ENCODE peak calls at places on chromosome 16, in four cellular contexts. M, O, I and B are unnamed samples.
A peak's percentile ranks its signal among the peaks of the same experiment; 100 is the strongest.

GRCh38 chr16:51157698-51158097 is 6.6 kb upstream of the SALL1 start:
- DNase-seq in O (no peak), I (no peak), M (no peak), B (no peak)

GRCh38 chr16:9901-10665 is 43.3 kb downstream of the POLR3K start:
- DNase-seq in I (no peak), O (no peak), M (no peak), B (peak; percentile 58)

GRCh38 chr16:14569213-14569612 is 60.8 kb downstream of the PARN start:
- DNase-seq in M (no peak), O (no peak), I (no peak), B (peak; percentile 67)

GRCh38 chr16:15879255-15879804 is 9.1 kb downstream of the CEP20 start:
- DNase-seq in I (peak; percentile 82), O (no peak), M (no peak), B (no peak)

GRCh38 chr16:11835891-11836652 is 15.3 kb downstream of the RSL1D1 start:
- DNase-seq in M (no peak), I (peak; percentile 71), O (peak; percentile 70), B (no peak)

GRCh38 chr16:65034915-65035314 is 86.9 kb downstream of the CDH11 start:
- DNase-seq in I (no peak), M (no peak), O (no peak), B (no peak)

GRCh38 chr16:13909872-13910303 is 10.1 kb upstream of the ERCC4 start:
- DNase-seq in M (peak; percentile 60), I (peak; percentile 98), O (peak; percentile 89), B (no peak)

GRCh38 chr16:66862023-66862520 is 17.9 kb downstream of the CA7 start:
- DNase-seq in I (no peak), O (no peak), M (no peak), B (no peak)

GRCh38 chr16:50460538-50461399 is 87.4 kb upstream of the NKD1 start:
- DNase-seq in I (no peak), O (peak; percentile 32), M (no peak), B (no peak)

GRCh38 chr16:5633845-5634440 is 536.3 kb upstream of the EEF2KMT start:
- DNase-seq in M (no peak), O (no peak), I (peak; percentile 4), B (no peak)

DNA sequence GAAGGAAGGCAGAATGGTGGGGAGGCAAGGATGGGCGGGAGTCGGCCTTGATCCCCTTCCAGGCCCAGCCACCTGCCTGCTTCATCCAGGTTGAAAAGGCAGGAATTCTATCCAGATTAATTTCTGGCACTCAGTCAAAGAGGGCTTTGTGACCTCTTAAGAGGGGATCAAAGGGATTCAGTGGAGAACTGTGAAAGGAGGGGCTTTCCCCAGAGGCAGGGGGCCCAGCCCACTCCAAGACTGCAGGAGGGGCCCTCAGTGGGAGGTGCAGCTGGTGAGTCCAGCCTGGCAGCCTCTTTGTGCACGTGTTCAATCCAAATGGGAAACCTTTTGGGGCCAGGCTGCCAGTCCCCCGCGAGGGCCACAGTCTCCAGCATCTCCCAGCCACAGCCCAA is 148.5 kb upstream of the PLCG2 start:
- DNase-seq in O (no peak), I (no peak), M (no peak), B (no peak)
- H3K4me1 ChIP-seq in O (no peaks in the 10 kb centered on the region), I (peaks cover 46% of the 10 kb centered on the region), M (peaks cover 12% of the 10 kb centered on the region), B (peaks cover 10% of the 10 kb centered on the region)

DNA sequence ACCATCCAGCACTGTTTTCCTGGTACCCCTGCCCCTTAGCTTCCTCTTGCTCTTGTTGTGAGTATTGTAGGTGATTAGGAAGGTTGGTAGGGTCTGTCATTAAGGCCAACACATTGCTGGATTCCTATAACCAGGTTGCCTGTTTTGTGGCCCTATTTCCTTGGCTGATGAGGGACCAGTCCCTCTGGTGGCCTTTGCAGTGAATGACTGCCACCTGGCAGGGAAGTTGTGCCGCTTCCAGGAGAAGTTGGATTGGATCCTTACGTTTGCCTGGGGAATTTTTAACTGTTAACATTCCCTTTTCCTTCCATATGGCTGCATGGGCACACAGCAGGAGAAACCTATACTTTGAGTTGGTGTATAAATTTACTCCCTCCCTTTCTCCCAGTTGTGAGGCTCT is 32.4 kb downstream of the LCMT1 start:
- DNase-seq in I (no peak), M (no peak), O (no peak), B (peak; percentile 43)
- TF ChIP-seq CTCF in I (peak; percentile 27), M (peak; percentile 49), O (no peak), B (peak; percentile 10)

GRCh38 chr16:29761882-29762281 is 16.1 kb upstream of the C16orf54 start:
- DNase-seq in O (no peak), M (no peak), I (no peak), B (peak; percentile 23)

GRCh38 chr16:29756654-29757053 is 10.9 kb upstream of the C16orf54 start:
- DNase-seq in I (peak; percentile 36), M (no peak), O (no peak), B (no peak)

GRCh38 chr16:29763326-29763725 is 14.7 kb upstream of the ZG16 start:
- DNase-seq in M (no peak), O (no peak), I (no peak), B (peak; percentile 22)

GRCh38 chr16:29757950-29758466 is 12.2 kb upstream of the C16orf54 start:
- DNase-seq in O (no peak), M (no peak), I (peak; percentile 90), B (no peak)

GRCh38 chr16:29760567-29761279 is 14.9 kb upstream of the C16orf54 start:
- DNase-seq in M (no peak), I (no peak), O (no peak), B (no peak)
- H3K4me1 ChIP-seq in M (no peaks in the 10 kb centered on the region), I (no peaks in the 10 kb centered on the region), O (no peaks in the 10 kb centered on the region), B (peaks cover 24% of the 10 kb centered on the region)

GRCh38 chr16:69567031-69567680 is 1.4 kb downstream of the NFAT5 start:
- DNase-seq in M (no peak), O (no peak), I (no peak), B (no peak)
- TF ChIP-seq CTCF in M (peak; percentile 11), O (peak; percentile 7), I (peak; percentile 17), B (no peak)

DNA sequence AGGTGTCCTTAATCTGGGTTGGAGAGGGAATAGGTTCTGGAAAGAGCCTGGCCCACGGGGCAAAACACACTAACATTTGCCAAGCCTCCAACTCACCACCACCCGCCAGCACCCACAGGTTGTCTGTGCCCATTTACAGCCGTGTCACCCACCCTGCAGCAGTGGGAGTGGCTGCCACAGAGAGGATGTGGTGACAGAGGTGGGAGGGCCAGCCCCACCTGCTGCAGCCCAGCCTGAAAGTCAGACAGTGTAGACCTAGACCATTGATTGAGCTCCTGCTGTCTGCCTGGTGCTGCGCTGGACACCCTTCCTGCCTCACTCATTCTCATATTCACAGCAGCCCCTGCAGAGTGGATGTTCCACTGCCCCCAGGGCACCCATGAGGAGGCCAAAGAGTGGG is 44.7 kb downstream of the IL21R start:
- DNase-seq in O (no peak), M (no peak), I (no peak), B (peak; percentile 78)
- H3K4me1 ChIP-seq in O (no peaks in the 10 kb centered on the region), M (peaks cover 8% of the 10 kb centered on the region), I (no peaks in the 10 kb centered on the region), B (no peaks in the 10 kb centered on the region)

GRCh38 chr16:54812229-54812628 is 118.4 kb upstream of the IRX5 start:
- DNase-seq in I (peak; percentile 17), M (no peak), O (no peak), B (no peak)
- TF ChIP-seq CTCF in I (peak; percentile 15), M (peak; percentile 51), O (peak; percentile 21), B (no peak)

DNA sequence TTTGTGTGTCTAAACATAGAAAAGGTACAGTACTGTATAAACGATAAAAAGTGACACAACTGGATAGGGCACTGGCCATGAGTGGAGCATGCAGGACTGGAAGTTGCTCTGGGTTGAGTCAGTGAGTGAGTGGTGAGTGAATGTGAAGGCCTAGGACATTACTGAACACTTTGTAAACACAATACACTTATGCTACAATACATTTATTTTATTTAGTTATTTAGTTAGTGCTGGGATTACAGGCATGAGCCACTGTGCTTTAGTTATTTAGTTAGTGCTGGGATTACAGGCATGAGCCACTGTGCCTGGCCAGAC is 4.6 kb downstream of the CFAP20 start:
- DNase-seq in O (no peak), M (no peak), I (no peak), B (no peak)
- H3K4me1 ChIP-seq in O (no peaks in the 10 kb centered on the region), M (peaks cover 93% of the 10 kb centered on the region), I (peaks cover 64% of the 10 kb centered on the region), B (peaks cover 55% of the 10 kb centered on the region)